ENCODE peak calls at places on chromosomes 2 and 18, in four cellular contexts. P, Q, S and Z are unnamed samples.

GRCh38 chr2:160836755-160837154 is 323.5 kb upstream of the TANK start:
- DNase-seq in P (peak; percentile 84), Q (no peak), S (peak; percentile 98), Z (no peak)

GRCh38 chr18:47709556-47709955 is 220.9 kb downstream of the SMAD2 start:
- DNase-seq in P (no peak), Q (no peak), S (no peak), Z (no peak)

GRCh38 chr2:102137138-102137537 is 5.4 kb upstream of the IL1R1 start:
- DNase-seq in P (no peak), Q (no peak), S (no peak), Z (no peak)

GRCh38 chr2:10908195-10908594 is 3.5 kb upstream of the KCNF1 start:
- DNase-seq in P (no peak), Q (no peak), S (no peak), Z (no peak)

GRCh38 chr18:41906528-41907256 is 48.3 kb upstream of the PIK3C3 start:
- DNase-seq in P (peak; percentile 71), Q (no peak), S (peak; percentile 75), Z (no peak)

GRCh38 chr2:88307817-88308216 is 137.7 kb downstream of the THNSL2 start:
- DNase-seq in P (peak; percentile 74), Q (no peak), S (no peak), Z (no peak)

GRCh38 chr18:7568426-7568825 is 1.3 kb downstream of the PTPRM start:
- DNase-seq in P (peak; percentile 74), Q (peak; percentile 44), S (peak; percentile 45), Z (peak; percentile 82)

GRCh38 chr2:229372207-229372606 is 101.1 kb upstream of the PID1 start:
- DNase-seq in P (no peak), Q (no peak), S (no peak), Z (peak; percentile 47)

GRCh38 chr2:151120016-151120415 is 141.6 kb downstream of the RBM43 start:
- DNase-seq in P (no peak), Q (no peak), S (no peak), Z (no peak)

GRCh38 chr2:225668606-225669266 is 269.2 kb downstream of the NYAP2 start:
- DNase-seq in P (peak; percentile 72), Q (no peak), S (peak; percentile 62), Z (no peak)

GRCh38 chr2:85935170-85935745 is 46.5 kb upstream of the ST3GAL5 start:
- DNase-seq in P (no peak), Q (no peak), S (peak; percentile 51), Z (no peak)

GRCh38 chr2:85936421-85937068 is 47.8 kb upstream of the ST3GAL5 start:
- DNase-seq in P (peak; percentile 32), Q (no peak), S (peak; percentile 47), Z (no peak)

GRCh38 chr2:85937069-85937439 is 48.3 kb upstream of the ST3GAL5 start:
- DNase-seq in P (no peak), Q (no peak), S (no peak), Z (no peak)

GRCh38 chr2:85935746-85936208 is 47.0 kb upstream of the ST3GAL5 start:
- DNase-seq in P (peak; percentile 99), Q (no peak), S (peak; percentile 98), Z (no peak)

GRCh38 chr2:85933753-85934594 is 45.2 kb upstream of the ST3GAL5 start:
- DNase-seq in P (peak; percentile 80), Q (no peak), S (peak; percentile 98), Z (no peak)
- H3K27ac ChIP-seq in P (peak overlapping the region; percentile 39), Q (peak overlapping the region; percentile 59), S (no peak overlapping the region), Z (no peak overlapping the region)

GRCh38 chr18:46601338-46601908 is 55.6 kb downstream of the LOXHD1 start:
- DNase-seq in P (no peak), Q (no peak), S (no peak), Z (no peak)
- H3K27ac ChIP-seq in P (no peak overlapping the region), Q (peak overlapping the region; percentile 48), S (no peak overlapping the region), Z (no peak overlapping the region)

GRCh38 chr2:38572167-38572566 is 30.6 kb downstream of the HNRNPLL start:
- DNase-seq in P (no peak), Q (no peak), S (peak; percentile 86), Z (peak; percentile 22)

GRCh38 chr2:38568724-38569478 is 33.8 kb downstream of the HNRNPLL start:
- DNase-seq in P (no peak), Q (no peak), S (no peak), Z (no peak)

GRCh38 chr2:38571186-38571585 is 31.5 kb downstream of the HNRNPLL start:
- DNase-seq in P (no peak), Q (no peak), S (no peak), Z (no peak)

GRCh38 chr2:38578832-38579231 is 23.9 kb downstream of the HNRNPLL start:
- DNase-seq in P (no peak), Q (no peak), S (peak; percentile 57), Z (no peak)

DNA sequence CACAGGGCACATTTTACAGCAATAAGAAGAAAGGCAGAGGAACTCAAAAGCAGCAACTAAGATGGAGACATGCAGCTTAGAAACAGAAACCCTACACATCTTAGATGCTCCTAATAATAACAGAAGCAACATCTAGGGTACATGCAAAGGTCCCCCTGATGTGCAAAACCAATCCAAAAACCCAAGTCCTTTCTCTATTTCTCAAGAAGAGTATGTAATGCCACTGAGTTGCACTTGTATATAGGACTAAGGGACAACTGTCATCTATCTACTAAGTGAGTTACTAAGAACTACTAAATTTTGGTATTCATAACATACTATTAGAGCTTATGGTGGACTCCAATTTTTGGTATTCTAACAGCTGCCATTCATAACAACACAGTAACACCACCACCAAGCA is 28.4 kb downstream of the HNRNPLL start:
- DNase-seq in P (no peak), Q (no peak), S (no peak), Z (no peak)
- H3K27ac ChIP-seq in P (no peak overlapping the region), Q (no peak overlapping the region), S (no peak overlapping the region), Z (no peak overlapping the region)

DNA sequence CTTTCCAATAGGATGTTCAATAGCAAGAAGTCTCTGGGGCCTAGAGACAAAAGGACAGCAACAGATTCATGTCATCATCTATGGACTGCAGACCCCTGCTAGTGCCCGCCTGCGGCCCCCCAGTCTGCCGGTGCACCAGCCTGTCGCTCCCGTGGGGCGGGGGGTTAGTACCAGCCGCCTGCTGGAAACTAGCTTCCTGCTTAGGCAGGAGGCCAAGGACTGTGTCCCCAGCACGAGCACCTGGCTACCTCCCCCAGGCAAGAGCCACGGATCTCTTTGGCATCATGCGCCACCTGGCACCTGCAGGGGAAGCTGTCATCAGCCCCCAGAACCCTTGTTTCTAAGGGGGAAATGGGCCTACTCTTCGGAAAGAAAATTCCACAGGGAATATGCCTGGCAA is 61.7 kb upstream of the POMC start:
- DNase-seq in P (no peak), Q (no peak), S (no peak), Z (no peak)
- H3K27ac ChIP-seq in P (no peak overlapping the region), Q (peak overlapping the region; percentile 54), S (no peak overlapping the region), Z (no peak overlapping the region)

DNA sequence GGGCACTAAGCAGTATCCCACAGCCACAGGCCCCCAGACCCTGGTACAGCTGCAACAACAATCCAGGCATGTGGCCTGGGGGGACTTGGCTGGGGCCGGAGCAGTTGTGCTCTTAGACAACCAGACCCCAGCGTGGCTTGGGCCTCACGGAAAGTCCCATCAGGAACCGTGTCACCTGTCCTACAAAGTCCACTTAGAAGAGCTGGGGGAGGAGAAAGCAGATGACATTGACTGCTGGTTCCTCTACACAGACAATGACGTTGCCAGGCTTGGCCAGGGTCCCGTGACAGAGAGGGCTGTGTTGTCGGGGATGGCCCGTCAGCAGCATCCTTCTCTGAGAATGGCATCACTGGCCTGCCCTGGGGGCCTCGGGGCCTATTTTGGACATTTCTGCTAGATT is 124.5 kb downstream of the SEPTIN10 start:
- DNase-seq in P (no peak), Q (no peak), S (no peak), Z (peak; percentile 52)
- H3K27ac ChIP-seq in P (no peak overlapping the region), Q (no peak overlapping the region), S (no peak overlapping the region), Z (no peak overlapping the region)

DNA sequence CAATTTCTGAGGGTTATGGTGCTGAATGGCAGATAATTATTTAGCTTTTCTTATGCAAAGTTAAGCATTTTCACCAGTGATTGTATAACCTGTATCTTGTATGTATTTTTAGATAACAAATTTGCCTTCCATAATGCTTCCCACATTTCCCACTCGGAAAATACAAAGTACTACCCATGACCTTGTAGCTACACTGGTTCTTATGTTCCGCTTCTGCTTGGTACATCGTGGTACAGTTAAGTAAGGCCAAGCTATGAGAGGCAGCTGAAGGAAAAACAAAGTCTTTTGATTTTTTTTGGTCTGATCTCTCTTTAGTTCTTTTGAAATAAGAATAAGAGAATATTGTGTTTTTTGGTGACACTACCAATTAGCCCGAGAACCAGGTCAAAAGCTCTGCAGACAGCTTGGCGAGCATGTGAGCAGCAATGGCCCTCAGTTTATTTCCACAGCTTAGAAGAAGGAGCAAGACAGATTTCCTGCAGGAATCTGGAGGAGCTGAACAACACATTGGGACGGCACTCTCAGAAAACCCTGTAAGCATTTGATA is 26.8 kb downstream of the SH3YL1 start:
- DNase-seq in P (no peak), Q (no peak), S (no peak), Z (no peak)
- H3K27ac ChIP-seq in P (no peak overlapping the region), Q (no peak overlapping the region), S (no peak overlapping the region), Z (no peak overlapping the region)

GRCh38 chr2:138269726-138270125 is 231.8 kb upstream of the SPOPL start:
- DNase-seq in P (no peak), Q (no peak), S (peak; percentile 71), Z (no peak)

GRCh38 chr2:138271467-138271866 is 230.1 kb upstream of the SPOPL start:
- DNase-seq in P (peak; percentile 52), Q (no peak), S (no peak), Z (no peak)

GRCh38 chr2:138272524-138273210 is 228.9 kb upstream of the SPOPL start:
- DNase-seq in P (no peak), Q (no peak), S (peak; percentile 5), Z (no peak)

GRCh38 chr2:138267161-138267901 is 234.2 kb upstream of the SPOPL start:
- DNase-seq in P (no peak), Q (no peak), S (peak; percentile 86), Z (no peak)

GRCh38 chr2:138267902-138268254 is 233.7 kb upstream of the SPOPL start:
- DNase-seq in P (no peak), Q (no peak), S (peak; percentile 15), Z (no peak)
- H3K27ac ChIP-seq in P (no peak overlapping the region), Q (no peak overlapping the region), S (peak overlapping the region; percentile 64), Z (no peak overlapping the region)

GRCh38 chr2:105381119-105381668 is 17.7 kb downstream of the FHL2 start:
- DNase-seq in P (no peak), Q (no peak), S (no peak), Z (no peak)

GRCh38 chr2:105382177-105382576 is 16.7 kb downstream of the FHL2 start:
- DNase-seq in P (no peak), Q (no peak), S (no peak), Z (no peak)

GRCh38 chr2:105379741-105380186 is 19.1 kb downstream of the FHL2 start:
- DNase-seq in P (no peak), Q (no peak), S (no peak), Z (no peak)

GRCh38 chr2:105378921-105379383 is 19.9 kb downstream of the FHL2 start:
- DNase-seq in P (no peak), Q (no peak), S (no peak), Z (no peak)

GRCh38 chr2:105380432-105381118 is 18.3 kb downstream of the FHL2 start:
- DNase-seq in P (no peak), Q (no peak), S (no peak), Z (no peak)
- H3K27ac ChIP-seq in P (no peak overlapping the region), Q (peak overlapping the region; percentile 85), S (peak overlapping the region; percentile 52), Z (peak overlapping the region; percentile 76)